ENCODE peak calls at places on chromosomes 1 and 21, in nine cellular contexts. X, C, R, Q, Y, N, U, W and I are unnamed samples.
A peak's percentile ranks its signal among the peaks of the same experiment; 100 is the strongest.

GRCh38 chr1:196372896-196373536 is 235.2 kb downstream of the KCNT2 start:
- DNase-seq in X (peak; percentile 35), C (peak; percentile 8), R (no peak), Q (no peak), Y (no peak), N (no peak), U (no peak), W (no peak), I (no peak)

GRCh38 chr1:110433803-110434202 is 17.1 kb upstream of the PROK1 start:
- DNase-seq in X (peak; percentile 77), C (peak; percentile 64), R (no peak), Q (peak; percentile 69), Y (no peak), N (no peak), U (no peak), W (no peak), I (no peak)

GRCh38 chr1:177023710-177024109 is 140.8 kb downstream of the ASTN1 start:
- DNase-seq in X (no peak), C (no peak), R (no peak), Q (no peak), Y (no peak), N (no peak), U (no peak), W (no peak), I (no peak)

GRCh38 chr21:44681861-44682579 is at the start of gene KRTAP12-1:
- DNase-seq in X (no peak), C (no peak), R (no peak), Q (no peak), Y (no peak), N (no peak), U (no peak), W (no peak), I (no peak)

GRCh38 chr21:32807717-32808380 is 36.3 kb upstream of the PAXBP1 start:
- DNase-seq in X (peak; percentile 73), C (no peak), R (no peak), Q (no peak), Y (no peak), N (no peak), U (no peak), W (no peak), I (no peak)

GRCh38 chr1:17878837-17879236 is 123.7 kb downstream of the ACTL8 start:
- DNase-seq in X (peak; percentile 94), C (no peak), R (no peak), Q (no peak), Y (no peak), N (no peak), U (no peak), W (no peak), I (no peak)

GRCh38 chr1:84936116-84936810 is 43.3 kb upstream of the LPAR3 start:
- DNase-seq in X (peak; percentile 74), C (peak; percentile 47), R (no peak), Q (peak; percentile 25), Y (peak; percentile 71), N (no peak), U (no peak), W (no peak), I (peak; percentile 10)

GRCh38 chr1:228488818-228489674 is 1.9 kb downstream of the RNF187 start:
- DNase-seq in X (no peak), C (no peak), R (no peak), Q (no peak), Y (no peak), N (no peak), U (no peak), W (no peak), I (no peak)

GRCh38 chr21:39132248-39132647 is 51.0 kb downstream of the PSMG1 start:
- DNase-seq in X (peak; percentile 71), C (no peak), R (no peak), Q (peak; percentile 6), Y (no peak), N (no peak), U (no peak), W (no peak), I (no peak)

GRCh38 chr1:33726274-33726804 is 137.5 kb upstream of the HMGB4 start:
- DNase-seq in X (no peak), C (no peak), R (no peak), Q (no peak), Y (no peak), N (no peak), U (no peak), W (no peak), I (no peak)

GRCh38 chr21:44793269-44794030 is 8.2 kb downstream of the UBE2G2 start:
- DNase-seq in X (peak; percentile 39), C (peak; percentile 72), R (peak; percentile 23), Q (peak; percentile 50), Y (peak; percentile 77), N (peak; percentile 30), U (no peak), W (peak; percentile 75), I (peak; percentile 22)

GRCh38 chr1:212860713-212861581 is 2.9 kb downstream of the FLVCR1 start:
- DNase-seq in X (peak; percentile 39), C (no peak), R (no peak), Q (no peak), Y (no peak), N (no peak), U (no peak), W (no peak), I (no peak)

GRCh38 chr1:64061430-64062104 is 141.9 kb upstream of the UBE2U start:
- DNase-seq in X (no peak), C (no peak), R (no peak), Q (no peak), Y (no peak), N (no peak), U (no peak), W (no peak), I (no peak)

GRCh38 chr1:12339861-12340557 is 110.2 kb downstream of the VPS13D start:
- DNase-seq in X (no peak), C (no peak), R (no peak), Q (no peak), Y (no peak), N (no peak), U (no peak), W (no peak), I (no peak)